ENCODE peak calls at places on chromosomes 4 and X, in eight cellular contexts. V is PC-9, M is lower lobe of right lung, C is astrocyte of the cerebellum, F is GM12865, G is left lung, D is cardiac muscle cell, H is kidney. Q is an unnamed sample.

GRCh38 chrX:103330601-103331397 is 760 bp downstream of the TCEAL7 start:
- DNase-seq in V (no peak), M (no peak), C (no peak), F (no peak), G (no peak), D (peak), H (no peak), Q (no peak)

GRCh38 chr4:26724522-26724921 is 136.1 kb upstream of the STIM2 start:
- DNase-seq in V (no peak), M (no peak), C (no peak), F (peak), G (no peak), D (no peak), H (no peak), Q (no peak)

GRCh38 chr4:1651609-1652008 is 32.5 kb downstream of the FAM53A start:
- DNase-seq in V (no peak), M (no peak), C (no peak), F (no peak), G (peak), D (no peak), H (no peak), Q (no peak)

GRCh38 chrX:2242980-2243379 is 257.8 kb downstream of the DHRSX start:
- DNase-seq in V (no peak), M (no peak), C (no peak), F (no peak), G (no peak), D (no peak), H (no peak), Q (no peak)

GRCh38 chr4:54230479-54231418 is 1.7 kb downstream of the PDGFRA start:
- DNase-seq in V (no peak), M (peak), C (no peak), F (no peak), G (peak), D (peak), H (peak), Q (no peak)

GRCh38 chr4:572594-572993 is 3.5 kb downstream of the TMEM271 start:
- DNase-seq in V (no peak), M (no peak), C (no peak), F (no peak), G (no peak), D (no peak), H (no peak), Q (no peak)

GRCh38 chr4:173538903-173539445 is 8.9 kb upstream of the HAND2 start:
- DNase-seq in V (no peak), M (no peak), C (no peak), F (no peak), G (no peak), D (no peak), H (no peak), Q (no peak)

GRCh38 chr4:185165605-185166063 is 22.6 kb downstream of the SLC25A4 start:
- DNase-seq in V (no peak), M (no peak), C (peak), F (peak), G (no peak), D (no peak), H (no peak), Q (no peak)

GRCh38 chrX:30301977-30302376 is 7.2 kb downstream of the NR0B1 start:
- DNase-seq in V (peak), M (no peak), C (no peak), F (no peak), G (no peak), D (peak), H (no peak), Q (peak)

GRCh38 chr4:112946127-112946526 is 103.3 kb upstream of the ANK2 start:
- DNase-seq in V (no peak), M (no peak), C (no peak), F (no peak), G (no peak), D (no peak), H (no peak), Q (no peak)

GRCh38 chr4:114780205-114780604 is 181.6 kb downstream of the UGT8 start:
- DNase-seq in V (peak), M (no peak), C (peak), F (peak), G (no peak), D (peak), H (no peak), Q (no peak)

GRCh38 chr4:23068287-23068686 is 375.6 kb downstream of the GBA3 start:
- DNase-seq in V (no peak), M (no peak), C (no peak), F (no peak), G (no peak), D (no peak), H (no peak), Q (no peak)

GRCh38 chr4:109548655-109549054 is 11.4 kb upstream of the MCUB start:
- DNase-seq in V (no peak), M (no peak), C (peak), F (peak), G (no peak), D (no peak), H (no peak), Q (peak)

GRCh38 chrX:111352424-111352823 is 59.6 kb downstream of the DCX start:
- DNase-seq in V (no peak), M (no peak), C (peak), F (no peak), G (no peak), D (no peak), H (no peak), Q (peak)

GRCh38 chr4:106273831-106274230 is 42.2 kb downstream of the TBCK start:
- DNase-seq in V (no peak), M (no peak), C (no peak), F (no peak), G (no peak), D (no peak), H (no peak), Q (peak)
- TF ChIP-seq CTCF in V (no peak), M (no peak), C (no peak), F (no peak), G (no peak), D (no peak), H (no peak), Q (no peak)

GRCh38 chrX:16788477-16788876 is 2.2 kb downstream of the TXLNG start:
- DNase-seq in V (no peak), M (no peak), C (no peak), F (no peak), G (no peak), D (no peak), H (no peak), Q (no peak)
- H3K4me3 ChIP-seq in V (no peak), M (no peak), C (no peak), F (no peak), G (no peak), D (no peak), H (no peak), Q (no peak)

DNA sequence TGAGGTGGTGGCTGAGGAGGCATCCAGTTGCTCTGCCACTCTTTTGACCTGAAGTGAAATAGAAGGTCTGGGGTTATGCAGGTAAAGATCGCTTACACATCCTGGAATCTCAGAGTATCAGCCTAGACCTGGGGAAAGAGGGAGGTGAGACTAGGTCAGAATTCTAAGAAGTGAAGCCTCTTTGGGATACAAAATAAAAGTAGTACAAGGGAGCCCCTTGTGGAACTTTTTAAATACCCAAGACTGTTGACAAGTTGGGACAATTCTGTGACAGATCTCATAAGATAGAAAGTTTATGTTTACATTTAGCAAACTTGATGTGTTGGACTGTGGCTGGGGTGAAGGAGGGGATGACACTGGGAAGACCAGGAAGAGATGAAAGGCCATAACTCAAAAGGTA is 263.2 kb downstream of the SPRY1 start:
- DNase-seq in V (no peak), M (no peak), C (no peak), F (peak), G (no peak), D (peak), H (no peak), Q (no peak)
- TF ChIP-seq CTCF in V (peak), M (peak), C (no peak), F (peak), G (peak), D (no peak), H (peak), Q (peak)

GRCh38 chrX:16123222-16123786 is at the start of gene GRPR:
- DNase-seq in V (peak), M (peak), C (peak), F (peak), G (peak), D (peak), H (peak), Q (peak)
- H3K4me3 ChIP-seq in V (no peak), M (no peak), C (no peak), F (no peak), G (no peak), D (no peak), H (no peak), Q (no peak)

GRCh38 chrX:9676311-9676710 is 89.3 kb downstream of the GPR143 start:
- DNase-seq in V (no peak), M (no peak), C (no peak), F (no peak), G (no peak), D (no peak), H (no peak), Q (no peak)

GRCh38 chrX:9677098-9677739 is 88.4 kb downstream of the GPR143 start:
- DNase-seq in V (no peak), M (no peak), C (no peak), F (peak), G (no peak), D (no peak), H (no peak), Q (no peak)

GRCh38 chrX:9681011-9681410 is 84.6 kb downstream of the GPR143 start:
- DNase-seq in V (no peak), M (no peak), C (no peak), F (no peak), G (no peak), D (no peak), H (no peak), Q (no peak)

GRCh38 chrX:9676738-9677097 is 88.9 kb downstream of the GPR143 start:
- DNase-seq in V (no peak), M (no peak), C (no peak), F (peak), G (no peak), D (no peak), H (no peak), Q (no peak)

GRCh38 chrX:9678215-9678980 is 87.2 kb downstream of the GPR143 start:
- DNase-seq in V (no peak), M (no peak), C (no peak), F (no peak), G (no peak), D (no peak), H (no peak), Q (no peak)
- TF ChIP-seq CTCF in V (no peak), M (no peak), C (no peak), F (no peak), G (no peak), D (no peak), H (no peak), Q (no peak)

GRCh38 chr4:20255251-20255586 is 3.5 kb downstream of the SLIT2 start:
- DNase-seq in V (no peak), M (no peak), C (no peak), F (no peak), G (no peak), D (no peak), H (no peak), Q (no peak)

GRCh38 chr4:20252656-20253271 is 1.1 kb downstream of the SLIT2 start:
- DNase-seq in V (peak), M (peak), C (no peak), F (no peak), G (peak), D (peak), H (peak), Q (no peak)

GRCh38 chr4:20253272-20253798 is 1.6 kb downstream of the SLIT2 start:
- DNase-seq in V (no peak), M (no peak), C (no peak), F (no peak), G (no peak), D (peak), H (peak), Q (no peak)

GRCh38 chr4:20254517-20255250 is 3.0 kb downstream of the SLIT2 start:
- DNase-seq in V (no peak), M (peak), C (no peak), F (no peak), G (peak), D (peak), H (peak), Q (no peak)

DNA sequence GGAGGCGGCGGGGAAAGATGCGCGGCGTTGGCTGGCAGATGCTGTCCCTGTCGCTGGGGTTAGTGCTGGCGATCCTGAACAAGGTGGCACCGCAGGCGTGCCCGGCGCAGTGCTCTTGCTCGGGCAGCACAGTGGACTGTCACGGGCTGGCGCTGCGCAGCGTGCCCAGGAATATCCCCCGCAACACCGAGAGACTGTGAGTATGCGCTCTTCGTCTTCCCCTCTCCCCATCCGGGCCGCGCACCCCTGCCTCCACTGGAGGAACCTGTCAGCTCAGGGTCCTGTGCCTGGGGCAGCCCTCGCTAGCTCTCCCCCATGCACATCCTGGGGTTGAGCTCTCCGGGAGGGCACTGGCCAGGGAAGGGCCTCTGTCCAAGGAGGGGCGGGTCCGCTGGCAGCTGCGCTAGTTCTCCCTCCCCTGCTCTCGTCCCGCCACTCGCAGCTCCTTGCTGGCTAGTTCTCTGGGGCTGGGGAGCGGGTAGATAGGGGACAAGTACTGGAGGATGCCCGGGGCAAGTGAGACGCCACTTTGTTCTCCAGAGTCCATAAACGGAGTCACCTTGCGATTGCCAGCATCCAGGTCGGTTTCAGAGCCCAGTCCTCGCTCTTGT is 2.2 kb downstream of the SLIT2 start:
- DNase-seq in V (peak), M (peak), C (no peak), F (no peak), G (peak), D (peak), H (peak), Q (no peak)
- H3K4me3 ChIP-seq in V (no peak), M (peak), C (peak), F (no peak), G (peak), D (peak), H (peak), Q (peak)

GRCh38 chr4:73408181-73408867 is 4.2 kb downstream of the ALB start:
- DNase-seq in V (no peak), M (no peak), C (no peak), F (no peak), G (no peak), D (no peak), H (no peak), Q (no peak)
- TF ChIP-seq CTCF in V (no peak), M (no peak), C (no peak), F (no peak), G (no peak), D (no peak), H (no peak), Q (no peak)

GRCh38 chrX:13029341-13029740 is 15.1 kb downstream of the FAM9C start:
- DNase-seq in V (peak), M (no peak), C (peak), F (no peak), G (no peak), D (no peak), H (peak), Q (no peak)
- H3K4me3 ChIP-seq in V (peak), M (no peak), C (no peak), F (no peak), G (no peak), D (no peak), H (peak), Q (no peak)

GRCh38 chrX:150582338-150582948 is 14.0 kb downstream of the MTM1 start:
- DNase-seq in V (no peak), M (no peak), C (no peak), F (no peak), G (no peak), D (no peak), H (no peak), Q (no peak)

DNA sequence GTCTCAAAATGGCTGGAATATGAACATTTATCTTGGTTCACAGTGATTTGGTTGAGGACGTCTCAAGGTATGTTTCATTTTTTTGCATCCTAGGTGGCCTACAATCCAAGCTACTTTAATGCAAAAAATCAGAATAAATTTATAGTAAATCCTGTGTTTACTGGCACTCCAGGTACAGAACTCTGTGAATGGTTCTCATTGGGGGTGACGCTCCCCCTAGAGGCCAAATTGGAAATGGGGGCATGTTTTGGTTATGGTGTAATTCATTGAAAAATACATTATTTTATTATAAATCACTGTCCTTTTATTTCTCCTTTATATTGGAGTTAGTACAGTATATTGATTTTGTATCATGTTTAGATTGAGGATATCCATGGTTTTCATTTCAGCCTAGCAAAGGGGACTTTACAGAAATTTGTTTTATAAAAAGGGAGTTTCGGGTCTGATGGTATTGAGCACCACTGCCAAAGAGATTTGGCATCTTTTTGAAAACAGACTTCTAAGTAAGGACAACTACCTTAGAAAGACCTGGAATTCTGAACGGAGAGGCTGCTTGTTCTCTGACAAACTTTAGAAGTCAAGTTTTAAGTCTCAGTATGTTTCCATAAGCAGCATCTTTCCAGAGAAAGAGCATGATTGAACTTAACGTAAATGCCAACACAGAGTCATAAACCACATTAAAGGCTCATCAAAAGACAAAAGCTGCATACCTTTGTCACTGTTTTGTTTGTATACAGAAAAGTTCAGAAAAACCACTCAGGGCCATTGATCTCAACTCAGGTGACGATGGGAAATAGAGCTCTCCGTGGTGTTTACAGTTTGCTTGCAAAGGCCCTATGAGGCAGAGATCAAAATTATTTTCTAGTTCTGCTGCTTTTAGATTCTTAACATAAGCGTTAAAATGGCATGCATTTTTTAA is 19.4 kb downstream of the MTM1 start:
- DNase-seq in V (peak), M (no peak), C (no peak), F (peak), G (no peak), D (no peak), H (no peak), Q (no peak)
- TF ChIP-seq CTCF in V (peak), M (peak), C (peak), F (peak), G (peak), D (peak), H (peak), Q (peak)

GRCh38 chr4:92304073-92304472 is 307 bp downstream of the GRID2 start:
- DNase-seq in V (no peak), M (no peak), C (no peak), F (no peak), G (peak), D (peak), H (peak), Q (no peak)

GRCh38 chr4:92305148-92305877 is 1.5 kb downstream of the GRID2 start:
- DNase-seq in V (peak), M (peak), C (peak), F (peak), G (peak), D (peak), H (peak), Q (peak)

GRCh38 chr4:92303621-92304027 is at the start of gene GRID2:
- DNase-seq in V (peak), M (no peak), C (no peak), F (no peak), G (peak), D (peak), H (peak), Q (no peak)

GRCh38 chr4:92305878-92306520 is 2.2 kb downstream of the GRID2 start:
- DNase-seq in V (no peak), M (no peak), C (no peak), F (no peak), G (peak), D (peak), H (peak), Q (no peak)

DNA sequence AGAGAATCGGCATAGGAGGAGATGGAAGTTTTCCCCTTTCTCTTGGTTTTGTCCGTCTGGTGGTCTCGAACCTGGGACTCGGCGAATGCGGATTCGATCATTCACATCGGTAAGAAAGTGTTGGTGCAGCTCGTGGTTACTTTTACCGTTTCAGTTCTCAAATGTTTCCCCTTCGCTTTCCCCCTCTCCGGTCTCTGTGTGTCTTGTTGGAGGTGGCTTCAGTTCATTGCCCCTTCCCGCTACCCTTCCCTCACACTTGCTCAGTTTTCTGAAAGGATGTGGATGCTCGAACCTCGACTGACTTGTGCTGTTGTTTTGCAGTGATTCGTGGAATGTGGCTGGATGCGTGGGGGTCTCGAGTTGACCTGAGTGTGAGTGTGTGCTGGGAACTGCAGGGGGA is 870 bp downstream of the GRID2 start:
- DNase-seq in V (no peak), M (no peak), C (no peak), F (no peak), G (no peak), D (peak), H (no peak), Q (no peak)
- H3K4me3 ChIP-seq in V (no peak), M (no peak), C (peak), F (no peak), G (no peak), D (peak), H (peak), Q (peak)

Q was measured in retinal pigment epithelial cell.